ENCODE peak calls at places on chromosomes 12 and 14, in six cellular contexts. G is tibial nerve; E is suprapubic skin; K is upper lobe of right lung; H is aorta; B is CD8-positive, alpha-beta memory T cell. I is an unnamed sample.
A peak's percentile ranks its signal among the peaks of the same experiment; 100 is the strongest.

GRCh38 chr12:68792952-68793351 is 15.0 kb upstream of the MDM2 start:
- DNase-seq in G (no peak), E (no peak), K (no peak), H (no peak), B (no peak), I (no peak)

GRCh38 chr14:102711946-102712345 is 65.3 kb upstream of the TRAF3 start:
- DNase-seq in G (no peak), E (no peak), K (no peak), H (no peak), B (no peak), I (no peak)

GRCh38 chr12:96489392-96490056 is at the start of gene CFAP54:
- DNase-seq in G (peak; percentile 91), E (peak; percentile 96), K (peak; percentile 96), H (peak; percentile 96), B (peak; percentile 92), I (peak; percentile 96)

GRCh38 chr12:78210894-78211302 is 380.2 kb downstream of the NAV3 start:
- DNase-seq in G (no peak), E (no peak), K (no peak), H (no peak), B (no peak), I (no peak)

GRCh38 chr12:57101892-57102695 is 9.1 kb downstream of the STAT6 start:
- DNase-seq in G (no peak), E (no peak), K (no peak), H (no peak), B (no peak), I (peak; percentile 18)

GRCh38 chr12:104605685-104606084 is 148.9 kb downstream of the CHST11 start:
- DNase-seq in G (peak; percentile 74), E (peak; percentile 86), K (peak; percentile 86), H (peak; percentile 92), B (no peak), I (no peak)

GRCh38 chr12:54033106-54033979 is 493 bp downstream of the HOXC5 start:
- DNase-seq in G (no peak), E (peak; percentile 84), K (peak; percentile 60), H (no peak), B (no peak), I (peak; percentile 67)

GRCh38 chr12:122544537-122544936 is 17.5 kb downstream of the KNTC1 start:
- DNase-seq in G (no peak), E (no peak), K (no peak), H (no peak), B (no peak), I (no peak)

GRCh38 chr12:132601171-132601883 is 9.1 kb downstream of the LRCOL1 start:
- DNase-seq in G (no peak), E (no peak), K (no peak), H (peak; percentile 45), B (no peak), I (no peak)

GRCh38 chr12:28872654-28873268 is 276.3 kb upstream of the FAR2 start:
- DNase-seq in G (no peak), E (no peak), K (no peak), H (no peak), B (no peak), I (no peak)

GRCh38 chr14:68173227-68173972 is 353.8 kb downstream of the RAD51B start:
- DNase-seq in G (no peak), E (no peak), K (no peak), H (no peak), B (no peak), I (no peak)

GRCh38 chr14:51395361-51395849 is 155.4 kb downstream of the TMX1 start:
- DNase-seq in G (peak; percentile 56), E (peak; percentile 84), K (no peak), H (peak; percentile 51), B (no peak), I (peak; percentile 71)

GRCh38 chr14:52222901-52223300 is 44.6 kb upstream of the PTGDR start:
- DNase-seq in G (no peak), E (no peak), K (no peak), H (no peak), B (no peak), I (no peak)

GRCh38 chr12:130708648-130709047 is 7.5 kb downstream of the RIMBP2 start:
- DNase-seq in G (no peak), E (peak; percentile 60), K (no peak), H (peak; percentile 34), B (no peak), I (no peak)

GRCh38 chr12:21547437-21547836 is 21.3 kb downstream of the SPX start:
- DNase-seq in G (no peak), E (no peak), K (no peak), H (no peak), B (no peak), I (no peak)

GRCh38 chr12:110698171-110698902 is 9.4 kb upstream of the HVCN1 start:
- DNase-seq in G (peak; percentile 37), E (peak; percentile 84), K (peak; percentile 86), H (peak; percentile 91), B (peak; percentile 54), I (peak; percentile 79)

GRCh38 chr14:77043177-77043983 is 14.9 kb upstream of the IRF2BPL start:
- DNase-seq in G (no peak), E (peak; percentile 89), K (no peak), H (no peak), B (peak; percentile 34), I (peak; percentile 60)

GRCh38 chr12:44851586-44851985 is 24.5 kb downstream of the NELL2 start:
- DNase-seq in G (no peak), E (no peak), K (no peak), H (no peak), B (no peak), I (no peak)

GRCh38 chr14:95619785-95620417 is 66.3 kb upstream of the TCL1B start:
- DNase-seq in G (no peak), E (no peak), K (no peak), H (no peak), B (no peak), I (no peak)

GRCh38 chr12:45543887-45544286 is 185.6 kb upstream of the ARID2 start:
- DNase-seq in G (no peak), E (no peak), K (no peak), H (no peak), B (peak; percentile 21), I (no peak)

GRCh38 chr12:56450241-56450640 is 1.0 kb upstream of the TIMELESS start:
- DNase-seq in G (no peak), E (no peak), K (no peak), H (no peak), B (no peak), I (no peak)

GRCh38 chr12:102063066-102063465 is 1.3 kb upstream of the WASHC3 start:
- DNase-seq in G (no peak), E (no peak), K (no peak), H (no peak), B (no peak), I (no peak)

GRCh38 chr14:72962829-72963312 is 36.6 kb downstream of the DCAF4 start:
- DNase-seq in G (no peak), E (no peak), K (no peak), H (no peak), B (no peak), I (no peak)

GRCh38 chr14:30240685-30241084 is 313.0 kb upstream of the PRKD1 start:
- DNase-seq in G (no peak), E (no peak), K (no peak), H (no peak), B (no peak), I (no peak)

GRCh38 chr14:100907240-100907639 is 3.7 kb upstream of the RTL1 start:
- DNase-seq in G (no peak), E (no peak), K (no peak), H (no peak), B (no peak), I (no peak)

GRCh38 chr14:95267306-95267705 is 52.4 kb downstream of the CLMN start:
- DNase-seq in G (no peak), E (no peak), K (no peak), H (no peak), B (no peak), I (no peak)

GRCh38 chr12:32357601-32358249 is 41.6 kb upstream of the FGD4 start:
- DNase-seq in G (no peak), E (no peak), K (no peak), H (no peak), B (no peak), I (no peak)

GRCh38 chr12:11592484-11592883 is 57.0 kb upstream of the ETV6 start:
- DNase-seq in G (no peak), E (no peak), K (no peak), H (no peak), B (no peak), I (no peak)

GRCh38 chr12:109885616-109886015 is 5.3 kb upstream of the GLTP start:
- DNase-seq in G (no peak), E (no peak), K (no peak), H (no peak), B (no peak), I (no peak)

GRCh38 chr14:34460841-34461240 is 1.2 kb downstream of the SPTSSA start:
- DNase-seq in G (no peak), E (no peak), K (no peak), H (no peak), B (no peak), I (no peak)

GRCh38 chr12:19710811-19711793 is 271.8 kb downstream of the AEBP2 start:
- DNase-seq in G (no peak), E (no peak), K (no peak), H (peak; percentile 83), B (no peak), I (no peak)

DNA sequence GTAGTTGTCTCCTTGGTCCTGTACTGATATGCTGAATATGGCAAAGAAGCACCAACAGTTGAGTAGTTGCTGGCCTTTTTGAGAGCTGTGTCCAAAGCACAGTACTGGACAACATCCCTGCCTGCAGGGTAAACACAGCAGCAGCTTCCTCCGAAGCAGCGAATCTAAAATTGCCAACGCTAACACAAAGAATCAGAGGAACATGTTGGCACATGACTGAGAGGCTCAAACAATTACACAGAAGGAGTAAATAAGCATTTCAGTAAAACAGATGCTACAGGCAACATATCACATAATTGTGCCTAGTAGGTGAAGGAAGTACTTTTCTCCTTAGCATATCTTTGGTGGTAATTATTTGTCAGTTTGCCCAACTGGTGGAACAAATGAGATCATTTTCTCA is 52.1 kb downstream of the KICS2 start:
- DNase-seq in G (no peak), E (no peak), K (no peak), H (no peak), B (no peak), I (no peak)
- H3K4me3 ChIP-seq in G (no peak overlapping the region), E (no peak overlapping the region), K (no peak overlapping the region), H (no peak overlapping the region), B (no peak overlapping the region), I (no peak overlapping the region)

GRCh38 chr14:36583242-36584166 is 1.1 kb upstream of the NKX2-8 start:
- DNase-seq in G (no peak), E (no peak), K (no peak), H (no peak), B (no peak), I (no peak)
- H3K27me3 ChIP-seq in G (no peaks in the 10 kb centered on the region), E (peaks cover 85% of the 10 kb centered on the region), K (peaks cover 88% of the 10 kb centered on the region), H (peaks cover 2% of the 10 kb centered on the region), B (peaks cover 7% of the 10 kb centered on the region), I (no peaks in the 10 kb centered on the region)

GRCh38 chr14:64645220-64645891 is 58.9 kb upstream of the PLEKHG3 start:
- DNase-seq in G (no peak), E (no peak), K (no peak), H (no peak), B (no peak), I (no peak)
- H3K4me3 ChIP-seq in G (no peak overlapping the region), E (no peak overlapping the region), K (no peak overlapping the region), H (no peak overlapping the region), B (no peak overlapping the region), I (no peak overlapping the region)

DNA sequence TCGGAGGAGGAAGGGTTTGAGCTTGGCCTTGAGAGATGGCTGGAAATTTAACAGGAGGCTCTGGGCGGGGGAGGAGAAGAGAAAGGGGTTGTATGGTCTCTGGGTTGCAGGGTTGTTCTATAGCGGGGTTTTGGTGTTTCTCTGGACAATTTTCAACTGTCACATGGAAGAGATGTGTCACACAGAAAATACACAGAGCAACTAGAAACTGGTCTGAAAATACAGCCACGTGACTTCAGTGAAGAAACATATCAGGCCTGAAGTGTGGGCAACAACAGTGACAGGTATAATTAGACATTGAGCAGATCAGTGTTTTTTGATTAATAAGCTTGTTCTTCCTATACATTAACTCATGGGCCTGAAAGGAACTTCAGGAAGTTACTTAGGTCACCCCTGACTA is 205.3 kb upstream of the HMGA2 start:
- DNase-seq in G (no peak), E (no peak), K (no peak), H (no peak), B (no peak), I (no peak)
- H3K27me3 ChIP-seq in G (no peaks in the 10 kb centered on the region), E (peaks cover 8% of the 10 kb centered on the region), K (no peaks in the 10 kb centered on the region), H (no peaks in the 10 kb centered on the region), B (no peaks in the 10 kb centered on the region), I (no peaks in the 10 kb centered on the region)